ENCODE peak calls at places on chromosomes 7 and 10, in six cellular contexts. One of them, this sample, is unnamed.

GRCh38 chr7:44377681-44378421 is 52.5 kb upstream of the CAMK2B start:
- ATAC-seq in GM12878: peak
- ATAC-seq in K562: no peak
- ATAC-seq in A549: no peak
- ATAC-seq in upper lobe of left lung: no peak
- ATAC-seq in HepG2: peak
- ATAC-seq in this sample: no peak

GRCh38 chr10:52455095-52455494 is 141.0 kb downstream of the DKK1 start:
- ATAC-seq in GM12878: no peak
- ATAC-seq in HepG2: no peak
- ATAC-seq in A549: peak
- ATAC-seq in K562: no peak
- ATAC-seq in upper lobe of left lung: no peak
- ATAC-seq in this sample: no peak

GRCh38 chr7:151796091-151796870 is 80.6 kb downstream of the PRKAG2 start:
- ATAC-seq in GM12878: no peak
- ATAC-seq in upper lobe of left lung: no peak
- ATAC-seq in HepG2: no peak
- ATAC-seq in A549: peak
- ATAC-seq in K562: peak
- ATAC-seq in this sample: peak

GRCh38 chr7:17207220-17207619 is 91.2 kb upstream of the AHR start:
- ATAC-seq in HepG2: no peak
- ATAC-seq in A549: peak
- ATAC-seq in upper lobe of left lung: no peak
- ATAC-seq in GM12878: no peak
- ATAC-seq in K562: peak
- ATAC-seq in this sample: no peak

GRCh38 chr10:73997806-73998622 is at the start of gene VCL:
- ATAC-seq in K562: peak
- ATAC-seq in A549: peak
- ATAC-seq in HepG2: peak
- ATAC-seq in GM12878: peak
- ATAC-seq in upper lobe of left lung: peak
- ATAC-seq in this sample: peak

GRCh38 chr7:129989466-129989865 is 36.7 kb upstream of the UBE2H start:
- ATAC-seq in upper lobe of left lung: no peak
- ATAC-seq in K562: no peak
- ATAC-seq in GM12878: peak
- ATAC-seq in A549: no peak
- ATAC-seq in HepG2: no peak
- ATAC-seq in this sample: no peak

GRCh38 chr10:73083234-73083633 is 13.4 kb downstream of the P4HA1 start:
- ATAC-seq in HepG2: no peak
- ATAC-seq in A549: no peak
- ATAC-seq in K562: no peak
- ATAC-seq in GM12878: no peak
- ATAC-seq in upper lobe of left lung: no peak
- ATAC-seq in this sample: no peak

GRCh38 chr7:158270856-158271413 is 316.7 kb downstream of the PTPRN2 start:
- ATAC-seq in upper lobe of left lung: no peak
- ATAC-seq in K562: no peak
- ATAC-seq in HepG2: no peak
- ATAC-seq in GM12878: no peak
- ATAC-seq in A549: no peak
- ATAC-seq in this sample: no peak

GRCh38 chr7:127873151-127873550 is 158.1 kb downstream of the LRRC4 start:
- ATAC-seq in HepG2: peak
- ATAC-seq in upper lobe of left lung: peak
- ATAC-seq in K562: no peak
- ATAC-seq in A549: no peak
- ATAC-seq in GM12878: no peak
- ATAC-seq in this sample: no peak

GRCh38 chr10:24854256-24854655 is 98.2 kb downstream of the PRTFDC1 start:
- ATAC-seq in A549: no peak
- ATAC-seq in K562: no peak
- ATAC-seq in GM12878: no peak
- ATAC-seq in upper lobe of left lung: no peak
- ATAC-seq in HepG2: no peak
- ATAC-seq in this sample: no peak

GRCh38 chr7:149866817-149867447 is 6.8 kb upstream of the ATP6V0E2 start:
- ATAC-seq in GM12878: no peak
- ATAC-seq in HepG2: no peak
- ATAC-seq in upper lobe of left lung: no peak
- ATAC-seq in K562: no peak
- ATAC-seq in A549: no peak
- ATAC-seq in this sample: no peak

GRCh38 chr10:64444163-64444562 is 923.0 kb downstream of the REEP3 start:
- ATAC-seq in K562: no peak
- ATAC-seq in GM12878: no peak
- ATAC-seq in HepG2: no peak
- ATAC-seq in A549: no peak
- ATAC-seq in upper lobe of left lung: no peak
- ATAC-seq in this sample: no peak

GRCh38 chr7:30478349-30479228 is at the start of gene NOD1:
- ATAC-seq in upper lobe of left lung: peak
- ATAC-seq in K562: peak
- ATAC-seq in GM12878: peak
- ATAC-seq in A549: peak
- ATAC-seq in HepG2: peak
- ATAC-seq in this sample: peak

GRCh38 chr7:36639826-36640225 is 84.5 kb downstream of the AOAH start:
- ATAC-seq in A549: no peak
- ATAC-seq in HepG2: no peak
- ATAC-seq in upper lobe of left lung: peak
- ATAC-seq in GM12878: no peak
- ATAC-seq in K562: no peak
- ATAC-seq in this sample: no peak

GRCh38 chr7:157652161-157652953 is 315.6 kb downstream of the DNAJB6 start:
- ATAC-seq in K562: no peak
- ATAC-seq in A549: peak
- ATAC-seq in HepG2: no peak
- ATAC-seq in upper lobe of left lung: peak
- ATAC-seq in GM12878: no peak
- ATAC-seq in this sample: no peak

GRCh38 chr7:36568437-36568818 is 155.9 kb downstream of the AOAH start:
- ATAC-seq in K562: no peak
- ATAC-seq in upper lobe of left lung: no peak
- ATAC-seq in HepG2: no peak
- ATAC-seq in GM12878: no peak
- ATAC-seq in A549: no peak
- ATAC-seq in this sample: no peak

GRCh38 chr10:121531076-121531829 is 67.0 kb downstream of the FGFR2 start:
- ATAC-seq in GM12878: no peak
- ATAC-seq in upper lobe of left lung: no peak
- ATAC-seq in A549: no peak
- ATAC-seq in K562: no peak
- ATAC-seq in HepG2: peak
- ATAC-seq in this sample: no peak

GRCh38 chr10:60777696-60778213 is 523 bp upstream of the CDK1 start:
- ATAC-seq in HepG2: no peak
- ATAC-seq in K562: peak
- ATAC-seq in upper lobe of left lung: no peak
- ATAC-seq in GM12878: no peak
- ATAC-seq in A549: peak
- ATAC-seq in this sample: peak

GRCh38 chr10:60781678-60782077 is 3.4 kb downstream of the CDK1 start:
- ATAC-seq in GM12878: no peak
- ATAC-seq in upper lobe of left lung: no peak
- ATAC-seq in A549: no peak
- ATAC-seq in K562: no peak
- ATAC-seq in HepG2: no peak
- ATAC-seq in this sample: no peak

GRCh38 chr10:60778978-60779668 is 845 bp downstream of the CDK1 start:
- ATAC-seq in K562: peak
- ATAC-seq in HepG2: peak
- ATAC-seq in upper lobe of left lung: peak
- ATAC-seq in A549: peak
- ATAC-seq in GM12878: peak
- ATAC-seq in this sample: no peak

DNA sequence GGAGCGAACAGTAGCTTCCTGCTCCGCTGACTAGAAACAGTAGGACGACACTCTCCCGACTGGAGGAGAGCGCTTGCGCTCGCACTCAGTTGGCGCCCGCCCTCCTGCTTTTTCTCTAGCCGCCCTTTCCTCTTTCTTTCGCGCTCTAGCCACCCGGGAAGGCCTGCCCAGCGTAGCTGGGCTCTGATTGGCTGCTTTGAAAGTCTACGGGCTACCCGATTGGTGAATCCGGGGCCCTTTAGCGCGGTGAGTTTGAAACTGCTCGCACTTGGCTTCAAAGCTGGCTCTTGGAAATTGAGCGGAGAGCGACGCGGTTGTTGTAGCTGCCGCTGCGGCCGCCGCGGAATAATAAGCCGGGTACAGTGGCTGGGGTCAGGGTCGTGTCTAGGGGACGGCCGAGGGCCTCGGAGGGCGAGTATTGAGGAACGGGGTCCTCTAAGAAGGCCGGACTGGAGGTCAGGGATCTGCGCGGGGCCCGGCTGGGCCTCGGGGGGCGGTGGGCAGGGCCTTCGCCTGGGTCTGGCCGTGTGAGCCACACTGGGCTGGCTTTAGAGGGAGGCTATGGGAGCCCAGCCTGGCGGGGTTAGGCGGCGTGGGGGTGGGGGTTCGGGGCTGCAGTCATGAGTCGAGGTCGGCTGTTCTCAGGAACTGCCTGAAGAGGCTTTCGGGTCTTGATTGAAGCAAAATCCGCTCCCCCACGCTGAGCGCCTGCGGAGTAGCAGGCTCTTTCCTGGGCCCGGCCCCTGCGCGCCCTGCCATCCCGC is at the start of gene CDK1:
- ATAC-seq in K562: peak
- ATAC-seq in A549: peak
- ATAC-seq in HepG2: peak
- ATAC-seq in GM12878: peak
- ATAC-seq in upper lobe of left lung: peak
- ATAC-seq in this sample: peak
- TF ChIP-seq POLR2A in K562: peak
- TF ChIP-seq POLR2A in A549: peak
- TF ChIP-seq POLR2A in HepG2: peak
- TF ChIP-seq POLR2A in GM12878: peak
- TF ChIP-seq POLR2A in upper lobe of left lung: no peak
- TF ChIP-seq POLR2A in this sample: no peak

GRCh38 chr10:119284679-119285096 is 77.3 kb downstream of the GRK5 start:
- ATAC-seq in upper lobe of left lung: no peak
- ATAC-seq in A549: no peak
- ATAC-seq in GM12878: no peak
- ATAC-seq in HepG2: no peak
- ATAC-seq in K562: no peak
- ATAC-seq in this sample: peak
- TF ChIP-seq EP300 in upper lobe of left lung: no peak
- TF ChIP-seq EP300 in A549: no peak
- TF ChIP-seq EP300 in GM12878: no peak
- TF ChIP-seq EP300 in HepG2: no peak
- TF ChIP-seq EP300 in K562: no peak
- TF ChIP-seq EP300 in this sample: no peak

DNA sequence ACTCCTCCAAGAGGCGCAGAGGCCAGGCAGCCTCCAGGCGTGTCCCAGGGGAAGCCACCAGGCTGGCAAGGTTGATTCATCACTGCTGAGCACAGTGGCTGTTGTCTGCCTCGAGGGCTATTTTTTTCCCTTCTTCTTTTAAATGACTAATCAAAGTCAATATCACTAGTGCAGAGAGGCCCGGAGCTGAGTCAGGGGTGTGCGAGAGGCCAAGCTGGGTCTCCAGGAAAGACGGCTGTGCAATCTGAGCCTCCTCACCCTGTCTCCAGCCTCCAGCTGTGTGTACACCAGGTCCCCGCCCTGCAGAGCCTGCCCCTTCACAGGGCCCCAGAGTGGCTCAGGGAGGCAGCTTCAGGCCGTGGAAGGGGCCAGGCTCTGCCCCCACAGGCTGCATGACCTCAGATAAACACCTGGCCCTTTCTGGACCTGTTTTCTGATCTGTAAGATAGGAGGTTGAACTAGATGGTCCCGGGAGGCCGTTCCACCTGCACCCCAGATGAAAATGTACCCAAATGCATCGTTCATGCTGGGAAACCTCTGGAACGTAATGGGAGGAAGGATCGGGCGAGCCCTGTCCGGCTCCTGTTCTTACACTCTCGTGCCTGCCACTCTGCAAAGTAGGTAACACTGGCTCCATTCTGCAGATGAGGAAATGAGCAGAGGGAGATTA is 3.7 kb downstream of the STX1A start:
- ATAC-seq in HepG2: peak
- ATAC-seq in upper lobe of left lung: no peak
- ATAC-seq in K562: peak
- ATAC-seq in A549: peak
- ATAC-seq in GM12878: peak
- ATAC-seq in this sample: peak
- TF ChIP-seq POLR2A in HepG2: no peak
- TF ChIP-seq POLR2A in upper lobe of left lung: no peak
- TF ChIP-seq POLR2A in K562: no peak
- TF ChIP-seq POLR2A in A549: peak
- TF ChIP-seq POLR2A in GM12878: no peak
- TF ChIP-seq POLR2A in this sample: no peak

GRCh38 chr7:69088185-69088584 is 510.1 kb upstream of the AUTS2 start:
- ATAC-seq in GM12878: no peak
- ATAC-seq in K562: no peak
- ATAC-seq in HepG2: no peak
- ATAC-seq in upper lobe of left lung: no peak
- ATAC-seq in A549: no peak
- ATAC-seq in this sample: no peak
- TF ChIP-seq EP300 in GM12878: no peak
- TF ChIP-seq EP300 in K562: no peak
- TF ChIP-seq EP300 in HepG2: no peak
- TF ChIP-seq EP300 in upper lobe of left lung: no peak
- TF ChIP-seq EP300 in A549: no peak
- TF ChIP-seq EP300 in this sample: no peak